ENCODE peak calls at places on chromosome 21, in eight cellular contexts. P is EH; M is lung; B is stimulated activated CD4-positive, alpha-beta T cell treated with anti-CD3 and anti-CD28 coated beads, Interleukin-12 subunit alpha, Interleukin-12 subunit beta, amount 100 ng/mL, for 48 hours; A is effector memory CD4-positive, alpha-beta T cell; S is ACHN; T is NCI-H510A treated with DMSO at 0.1 percent for 48 hours; E is NCI-H2081. J is an unnamed sample.

GRCh38 chr21:39885119-39885848 is 18.0 kb downstream of the PCP4 start:
- DNase-seq in A (no peak), B (no peak), T (no peak), P (no peak), M (no peak), E (peak; percentile 91), S (no peak), J (no peak)

GRCh38 chr21:45409466-45410150 is 4.6 kb downstream of the COL18A1 start:
- DNase-seq in E (no peak), B (no peak), A (no peak), S (no peak), M (no peak), P (peak; percentile 55), T (no peak), J (no peak)

GRCh38 chr21:35479529-35479928 is 430.4 kb upstream of the RUNX1 start:
- DNase-seq in P (no peak), T (no peak), A (no peak), E (no peak), M (no peak), B (no peak), S (no peak), J (no peak)

GRCh38 chr21:37800496-37801061 is 115.7 kb downstream of the KCNJ6 start:
- DNase-seq in S (no peak), M (no peak), T (no peak), A (no peak), B (no peak), P (no peak), E (no peak), J (no peak)

GRCh38 chr21:36330904-36331303 is 10.9 kb downstream of the MORC3 start:
- DNase-seq in E (peak; percentile 42), B (peak; percentile 29), P (peak; percentile 72), S (peak; percentile 49), M (no peak), T (peak; percentile 37), A (peak; percentile 23), J (no peak)

GRCh38 chr21:37787456-37787855 is 128.8 kb downstream of the KCNJ6 start:
- DNase-seq in M (no peak), P (peak; percentile 96), T (no peak), E (no peak), S (peak; percentile 47), A (no peak), B (no peak), J (no peak)

GRCh38 chr21:42834730-42835191 is 44.6 kb downstream of the WDR4 start:
- DNase-seq in T (no peak), A (no peak), S (no peak), M (no peak), B (no peak), P (no peak), E (no peak), J (no peak)

GRCh38 chr21:44881586-44881939 is 8.1 kb upstream of the PTTG1IP start:
- DNase-seq in T (no peak), E (no peak), A (no peak), P (no peak), B (no peak), M (no peak), S (peak; percentile 65), J (no peak)

GRCh38 chr21:25350056-25350455 is 257.2 kb downstream of the MRPL39 start:
- DNase-seq in P (peak; percentile 43), B (peak; percentile 33), A (no peak), T (no peak), M (no peak), S (peak; percentile 48), E (no peak), J (peak; percentile 1)

GRCh38 chr21:39109596-39110210 is 73.5 kb downstream of the PSMG1 start:
- DNase-seq in T (no peak), B (no peak), P (no peak), E (no peak), A (no peak), S (no peak), M (no peak), J (no peak)

GRCh38 chr21:31599563-31599962 is 59.9 kb upstream of the SOD1 start:
- DNase-seq in E (no peak), A (no peak), T (no peak), M (no peak), S (no peak), P (no peak), B (no peak), J (no peak)

GRCh38 chr21:40204956-40205355 is 337.7 kb downstream of the PCP4 start:
- DNase-seq in A (no peak), B (no peak), M (no peak), S (no peak), T (no peak), P (no peak), E (no peak), J (no peak)

GRCh38 chr21:23223882-23224281 is 2225.7 kb downstream of the NCAM2 start:
- DNase-seq in P (no peak), S (no peak), T (no peak), E (peak; percentile 32), B (no peak), A (no peak), M (no peak), J (no peak)

GRCh38 chr21:45590726-45591618 is 48.7 kb upstream of the SLC19A1 start:
- DNase-seq in B (peak; percentile 32), T (no peak), E (no peak), A (peak; percentile 54), P (no peak), S (no peak), M (no peak), J (peak; percentile 68)

GRCh38 chr21:35394049-35394448 is 344.9 kb upstream of the RUNX1 start:
- DNase-seq in B (no peak), P (no peak), T (no peak), S (no peak), E (no peak), M (no peak), A (no peak), J (no peak)

GRCh38 chr21:31213787-31214186 is 130.3 kb downstream of the TIAM1 start:
- DNase-seq in B (no peak), P (peak; percentile 9), T (no peak), M (no peak), E (no peak), S (peak; percentile 15), A (no peak), J (no peak)

GRCh38 chr21:14942801-14943490 is 121.9 kb downstream of the NRIP1 start:
- DNase-seq in S (no peak), E (no peak), P (peak; percentile 51), T (peak; percentile 50), M (no peak), B (no peak), A (no peak), J (no peak)

GRCh38 chr21:39568380-39568779 is 44.4 kb upstream of the B3GALT5 start:
- DNase-seq in T (peak; percentile 14), M (no peak), E (no peak), S (peak; percentile 2), B (no peak), A (no peak), P (no peak), J (no peak)

GRCh38 chr21:44489962-44490361 is 34.7 kb downstream of the LRRC3 start:
- DNase-seq in E (no peak), P (no peak), B (no peak), T (no peak), S (no peak), A (no peak), M (no peak), J (no peak)

GRCh38 chr21:44969965-44970755 is 30.3 kb downstream of the SLX9 start:
- DNase-seq in P (peak; percentile 92), M (no peak), B (no peak), A (no peak), T (no peak), E (no peak), S (no peak), J (no peak)

GRCh38 chr21:38439957-38440356 is 58.3 kb downstream of the ERG start:
- DNase-seq in A (no peak), B (no peak), M (no peak), E (peak; percentile 0), T (peak; percentile 87), P (no peak), S (no peak), J (no peak)

GRCh38 chr21:42379425-42380215 is 13.3 kb upstream of the TFF1 start:
- DNase-seq in A (no peak), S (no peak), T (no peak), B (no peak), P (no peak), M (no peak), E (no peak), J (no peak)

GRCh38 chr21:45032977-45033705 is 41.2 kb upstream of the ADARB1 start:
- DNase-seq in B (no peak), T (no peak), M (no peak), S (no peak), E (no peak), A (no peak), P (no peak), J (no peak)

GRCh38 chr21:44916965-44917364 is 3.7 kb downstream of the ITGB2 start:
- DNase-seq in T (no peak), P (no peak), S (no peak), B (no peak), E (no peak), A (no peak), M (no peak), J (no peak)

GRCh38 chr21:46572850-46573249 is 32.0 kb downstream of the S100B start:
- DNase-seq in P (no peak), E (no peak), S (no peak), A (no peak), T (no peak), B (no peak), M (no peak), J (no peak)

GRCh38 chr21:33684068-33684467 is 41.8 kb downstream of the ITSN1 start:
- DNase-seq in E (no peak), T (no peak), B (no peak), P (no peak), S (no peak), M (no peak), A (no peak), J (no peak)

GRCh38 chr21:36430841-36431240 is 45.6 kb downstream of the CHAF1B start:
- DNase-seq in T (no peak), M (no peak), B (no peak), S (peak; percentile 18), P (no peak), E (no peak), A (no peak), J (no peak)

GRCh38 chr21:26199471-26199870 is 28.9 kb upstream of the APP start:
- DNase-seq in T (no peak), A (no peak), M (no peak), S (no peak), B (no peak), P (peak; percentile 86), E (no peak), J (no peak)

GRCh38 chr21:31873275-31873695 is 465 bp downstream of the HUNK start:
- DNase-seq in S (no peak), B (no peak), E (no peak), A (no peak), M (no peak), T (peak; percentile 34), P (no peak), J (no peak)

GRCh38 chr21:36918291-36918690 is 48.2 kb downstream of the HLCS start:
- DNase-seq in M (no peak), S (no peak), B (no peak), E (no peak), A (no peak), P (no peak), T (no peak), J (no peak)

GRCh38 chr21:45246535-45247320 is 41.0 kb downstream of the POFUT2 start:
- DNase-seq in S (no peak), M (no peak), P (no peak), E (no peak), B (no peak), A (no peak), T (no peak), J (no peak)

GRCh38 chr21:46153259-46154154 is 1.9 kb downstream of the FTCD start:
- DNase-seq in E (no peak), T (peak; percentile 9), S (peak; percentile 11), A (no peak), B (no peak), M (no peak), P (peak; percentile 50), J (no peak)

GRCh38 chr21:42073140-42074099 is 2.3 kb downstream of the UMODL1 start:
- DNase-seq in B (no peak), S (no peak), T (peak; percentile 24), A (no peak), E (no peak), P (no peak), M (no peak), J (no peak)

GRCh38 chr21:17002628-17003027 is 510.2 kb upstream of the CXADR start:
- DNase-seq in T (no peak), S (no peak), B (no peak), M (no peak), P (no peak), A (no peak), E (no peak), J (no peak)

J was measured in stimulated activated naive B cell treated with anti-CD40 and anti-IgM and Interleukin-4, amounts not matched to agents 10 μg/mL and 1 μg/mL and 100 μg/mL, for 72 hours.